ENCODE peak calls at places on chromosome 4, in four cellular contexts. D, L, Z and N are unnamed samples.

GRCh38 chr4:140400111-140400510 is 26.7 kb downstream of the SCOC start:
- DNase-seq in D (no peak), L (no peak), Z (no peak), N (no peak)

GRCh38 chr4:157057187-157057586 is 18.8 kb upstream of the GLRB start:
- DNase-seq in D (no peak), L (no peak), Z (no peak), N (no peak)

GRCh38 chr4:15740764-15741404 is 37.2 kb upstream of the CD38 start:
- DNase-seq in D (no peak), L (peak), Z (no peak), N (no peak)

GRCh38 chr4:119313237-119313636 is 8.7 kb downstream of the FABP2 start:
- DNase-seq in D (no peak), L (peak), Z (no peak), N (no peak)

GRCh38 chr4:185096032-185096653 is 46.9 kb upstream of the SLC25A4 start:
- DNase-seq in D (no peak), L (peak), Z (peak), N (no peak)

GRCh38 chr4:29708473-29708872 is 1011.7 kb upstream of the PCDH7 start:
- DNase-seq in D (no peak), L (peak), Z (peak), N (no peak)

GRCh38 chr4:152073738-152074137 is 312.9 kb upstream of the GATB start:
- DNase-seq in D (peak), L (no peak), Z (peak), N (no peak)

GRCh38 chr4:12861422-12861821 is 622.7 kb downstream of the RAB28 start:
- DNase-seq in D (no peak), L (no peak), Z (no peak), N (no peak)

GRCh38 chr4:40238008-40238699 is 41.3 kb downstream of the RHOH start:
- DNase-seq in D (no peak), L (peak), Z (no peak), N (no peak)

GRCh38 chr4:10074767-10075105 is 41.9 kb downstream of the WDR1 start:
- DNase-seq in D (no peak), L (peak), Z (peak), N (no peak)

GRCh38 chr4:165439344-165439743 is 60.5 kb downstream of the CPE start:
- DNase-seq in D (no peak), L (no peak), Z (no peak), N (no peak)

GRCh38 chr4:24802648-24803047 is 7.3 kb downstream of the SOD3 start:
- DNase-seq in D (no peak), L (no peak), Z (no peak), N (no peak)